ENCODE peak calls at places on chromosomes 3 and 15, in seven cellular contexts. S is fibroblast of mammary gland, L is AG04450, G is prostate gland, K is AG10803, C is ascending aorta, T is skeletal muscle cell. B is an unnamed sample.

GRCh38 chr3:126528800-126529541 is 5.0 kb downstream of the CHST13 start:
- DNase-seq in C (no peak), K (peak; percentile 74), L (no peak), T (no peak), G (no peak), S (peak; percentile 10), B (no peak)

GRCh38 chr15:27458370-27459084 is 487.5 kb downstream of the GABRG3 start:
- DNase-seq in C (no peak), T (no peak), G (no peak), L (no peak), S (no peak), K (no peak), B (no peak)

GRCh38 chr3:10703875-10704274 is 112.2 kb upstream of the SLC6A11 start:
- DNase-seq in K (peak; percentile 41), S (peak; percentile 10), C (no peak), L (no peak), G (no peak), T (no peak), B (no peak)

GRCh38 chr15:101114610-101115009 is 137.2 kb downstream of the CHSY1 start:
- DNase-seq in T (no peak), K (no peak), L (no peak), S (no peak), G (no peak), C (no peak), B (no peak)

GRCh38 chr3:113129168-113129567 is 82.2 kb upstream of the BOC start:
- DNase-seq in K (peak; percentile 20), L (no peak), T (no peak), G (no peak), C (no peak), S (peak; percentile 38), B (no peak)

GRCh38 chr15:65578904-65579728 is 31.8 kb downstream of the INTS14 start:
- DNase-seq in S (no peak), K (no peak), T (no peak), G (no peak), L (no peak), C (no peak), B (no peak)

GRCh38 chr3:33096103-33096868 is 660 bp downstream of the GLB1 start:
- DNase-seq in T (no peak), L (no peak), C (peak; percentile 78), S (peak; percentile 33), G (peak; percentile 19), K (peak; percentile 40), B (peak; percentile 80)

GRCh38 chr3:25380222-25380739 is 47.8 kb upstream of the RARB start:
- DNase-seq in L (no peak), C (no peak), K (no peak), G (no peak), S (no peak), T (no peak), B (no peak)

GRCh38 chr3:112128843-112129727 is 4.0 kb downstream of the GCSAM start:
- DNase-seq in S (no peak), C (no peak), K (peak; percentile 70), L (peak; percentile 16), G (no peak), T (no peak), B (no peak)

GRCh38 chr3:16211176-16211904 is 36.9 kb downstream of the GALNT15 start:
- DNase-seq in T (no peak), L (no peak), C (no peak), K (peak; percentile 38), G (no peak), S (no peak), B (no peak)

GRCh38 chr15:98809273-98809672 is 160.9 kb downstream of the IGF1R start:
- DNase-seq in S (no peak), K (no peak), C (no peak), T (no peak), G (peak; percentile 68), L (no peak), B (no peak)

GRCh38 chr15:80061581-80061980 is 2.1 kb downstream of the ZFAND6 start:
- DNase-seq in K (peak; percentile 50), L (no peak), G (no peak), S (peak; percentile 29), T (no peak), C (no peak), B (no peak)

GRCh38 chr3:140092883-140093536 is 158.0 kb downstream of the CLSTN2 start:
- DNase-seq in K (no peak), L (no peak), T (no peak), G (no peak), C (no peak), S (peak; percentile 3), B (no peak)

GRCh38 chr3:38345879-38346583 is 554 bp upstream of the XYLB start:
- DNase-seq in L (no peak), G (no peak), K (no peak), S (no peak), T (no peak), C (no peak), B (no peak)

GRCh38 chr3:61964566-61964965 is 403.2 kb downstream of the PTPRG start:
- DNase-seq in T (peak; percentile 42), C (no peak), L (no peak), S (peak; percentile 28), K (no peak), G (no peak), B (no peak)

GRCh38 chr3:16961621-16962205 is 77.0 kb downstream of the PLCL2 start:
- DNase-seq in S (no peak), K (no peak), L (no peak), G (no peak), C (no peak), T (no peak), B (no peak)

GRCh38 chr3:56694852-56695563 is 11.9 kb upstream of the TASOR start:
- DNase-seq in G (no peak), C (no peak), T (no peak), K (no peak), S (no peak), L (no peak), B (no peak)

GRCh38 chr3:12194209-12194608 is 35.5 kb upstream of the TIMP4 start:
- DNase-seq in S (peak; percentile 99), T (peak; percentile 97), G (peak; percentile 23), L (peak; percentile 69), C (no peak), K (peak; percentile 89), B (no peak)

GRCh38 chr3:176193032-176193698 is 1004.1 kb downstream of the TBL1XR1 start:
- DNase-seq in K (no peak), S (no peak), T (no peak), C (no peak), L (no peak), G (no peak), B (no peak)

GRCh38 chr15:63640146-63640545 is 43.0 kb downstream of the FBXL22 start:
- DNase-seq in L (no peak), T (no peak), K (peak; percentile 3), C (no peak), S (no peak), G (no peak), B (no peak)

GRCh38 chr15:89129123-89129815 is 41.0 kb downstream of the ABHD2 start:
- DNase-seq in K (no peak), C (no peak), T (no peak), G (peak; percentile 45), L (no peak), S (peak; percentile 40), B (peak; percentile 80)

GRCh38 chr3:5238545-5238944 is 51.0 kb downstream of the EDEM1 start:
- DNase-seq in S (no peak), C (no peak), T (no peak), G (no peak), L (no peak), K (no peak), B (no peak)

GRCh38 chr3:10357592-10358308 is 36.8 kb upstream of the SEC13 start:
- DNase-seq in S (peak; percentile 88), T (peak; percentile 96), G (no peak), L (peak; percentile 58), C (peak; percentile 72), K (peak; percentile 93), B (no peak)

GRCh38 chr3:55406666-55407425 is 80.3 kb downstream of the WNT5A start:
- DNase-seq in T (no peak), L (no peak), K (peak; percentile 11), S (peak; percentile 66), C (no peak), G (no peak), B (no peak)

GRCh38 chr15:52080031-52080430 is 32.5 kb downstream of the BCL2L10 start:
- DNase-seq in S (no peak), C (no peak), K (no peak), G (no peak), T (no peak), L (no peak), B (no peak)

GRCh38 chr3:64073362-64073761 is 50.1 kb upstream of the PSMD6 start:
- DNase-seq in S (peak; percentile 65), T (no peak), K (peak; percentile 65), C (no peak), L (no peak), G (no peak), B (no peak)

GRCh38 chr3:170539886-170540285 is 46.0 kb downstream of the SLC7A14 start:
- DNase-seq in G (no peak), C (no peak), K (no peak), T (no peak), L (no peak), S (no peak), B (no peak)

GRCh38 chr15:55879181-55879580 is 114.2 kb downstream of the NEDD4 start:
- DNase-seq in S (peak; percentile 56), L (no peak), G (no peak), C (no peak), K (peak; percentile 25), T (no peak), B (no peak)
- H3K4me3 ChIP-seq in S (no peak overlapping the region), L (no peak overlapping the region), G (no peak overlapping the region), C (no peak overlapping the region), K (no peak overlapping the region), T (no peak overlapping the region), B (no peak overlapping the region)

DNA sequence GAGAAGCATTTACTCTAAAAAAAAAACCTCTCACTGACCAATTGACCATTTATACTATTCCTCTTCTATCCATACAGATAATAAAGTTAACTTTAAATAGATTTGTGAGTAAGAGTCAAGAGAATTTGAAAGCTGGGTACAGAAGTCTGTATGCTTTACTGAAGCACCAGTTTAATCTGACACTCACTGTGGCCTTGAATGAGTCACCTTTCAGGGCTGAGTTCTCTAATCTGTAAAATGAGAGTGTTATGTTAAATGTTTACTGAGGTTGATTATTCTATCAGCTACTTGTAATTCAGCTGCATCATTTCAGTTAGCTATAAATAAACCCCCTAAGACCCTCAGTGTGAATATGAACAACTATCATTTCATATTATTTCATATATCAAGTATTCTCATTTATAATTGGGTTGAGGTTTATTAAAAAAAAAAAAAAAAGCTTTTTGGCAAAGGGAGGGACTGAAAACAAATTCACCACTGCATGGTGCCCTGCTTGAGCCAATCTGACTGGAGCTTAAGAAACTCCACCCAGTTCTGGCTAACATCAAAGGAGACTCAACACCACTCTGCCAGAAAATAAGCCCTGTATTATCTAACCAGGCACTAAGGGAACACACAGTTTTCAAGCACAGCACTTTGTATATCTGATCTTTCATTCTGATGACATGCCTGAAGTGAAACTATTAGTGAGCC is 2.8 kb downstream of the MAP4 start:
- DNase-seq in C (no peak), T (peak; percentile 41), K (peak; percentile 58), L (peak; percentile 55), S (peak; percentile 84), G (peak; percentile 22), B (no peak)
- H3K4me3 ChIP-seq in C (no peak overlapping the region), T (no peak overlapping the region), K (no peak overlapping the region), L (no peak overlapping the region), S (no peak overlapping the region), G (no peak overlapping the region), B (no peak overlapping the region)

GRCh38 chr15:75713338-75713895 is 769 bp upstream of the CSPG4 start:
- DNase-seq in G (no peak), S (peak; percentile 45), T (peak; percentile 30), K (peak; percentile 25), L (no peak), C (no peak), B (peak; percentile 28)
- H3K4me3 ChIP-seq in G (no peak overlapping the region), S (no peak overlapping the region), T (no peak overlapping the region), K (no peak overlapping the region), L (no peak overlapping the region), C (peak overlapping the region; percentile 83), B (no peak overlapping the region)

GRCh38 chr15:74402337-74402839 is 31.4 kb downstream of the SEMA7A start:
- DNase-seq in S (no peak), L (no peak), C (no peak), T (no peak), G (no peak), K (no peak), B (no peak)
- H3K4me3 ChIP-seq in S (no peak overlapping the region), L (no peak overlapping the region), C (no peak overlapping the region), T (no peak overlapping the region), G (no peak overlapping the region), K (no peak overlapping the region), B (no peak overlapping the region)

B was measured in mucosa of descending colon.